ENCODE peak calls at places on chromosomes 1 and 21, in four cellular contexts. Q, S, U and V are unnamed samples.

GRCh38 chr1:170487503-170487902 is 44.5 kb upstream of the GORAB start:
- DNase-seq in Q (no peak), S (no peak), U (no peak), V (no peak)

GRCh38 chr1:105838071-105838470 is 1218.4 kb upstream of the PRMT6 start:
- DNase-seq in Q (no peak), S (no peak), U (no peak), V (no peak)

GRCh38 chr1:6519935-6520621 is 28.6 kb upstream of the PLEKHG5 start:
- DNase-seq in Q (no peak), S (no peak), U (no peak), V (peak)

GRCh38 chr1:54054438-54054749 is 986 bp downstream of the TCEANC2 start:
- DNase-seq in Q (no peak), S (no peak), U (no peak), V (no peak)

GRCh38 chr1:114214016-114214415 is 60.3 kb upstream of the SYT6 start:
- DNase-seq in Q (no peak), S (no peak), U (no peak), V (no peak)

GRCh38 chr21:36725793-36726386 is 27.0 kb downstream of the SIM2 start:
- DNase-seq in Q (no peak), S (no peak), U (no peak), V (no peak)

GRCh38 chr1:186806477-186806876 is 22.3 kb upstream of the PLA2G4A start:
- DNase-seq in Q (peak), S (no peak), U (no peak), V (no peak)

GRCh38 chr1:16017461-16018303 is at the start of gene HSPB7:
- DNase-seq in Q (peak), S (peak), U (no peak), V (no peak)

GRCh38 chr1:86776108-86776507 is 71.7 kb downstream of the SH3GLB1 start:
- DNase-seq in Q (no peak), S (no peak), U (no peak), V (no peak)

GRCh38 chr1:20693623-20694022 is 24.2 kb downstream of the KIF17 start:
- DNase-seq in Q (no peak), S (no peak), U (no peak), V (no peak)

GRCh38 chr1:15525043-15525958 is 1.3 kb upstream of the CASP9 start:
- DNase-seq in Q (no peak), S (no peak), U (no peak), V (no peak)

GRCh38 chr1:25246600-25247023 is 642 bp downstream of the RSRP1 start:
- DNase-seq in Q (peak), S (no peak), U (no peak), V (no peak)

GRCh38 chr1:24562625-24563024 is 6.7 kb downstream of the NCMAP start:
- DNase-seq in Q (no peak), S (no peak), U (no peak), V (no peak)

GRCh38 chr21:29077651-29078090 is 4.2 kb upstream of the CCT8 start:
- DNase-seq in Q (no peak), S (no peak), U (peak), V (no peak)

GRCh38 chr1:3669971-3670431 is 17.7 kb downstream of the TP73 start:
- DNase-seq in Q (no peak), S (peak), U (no peak), V (no peak)

GRCh38 chr1:208929575-208929974 is 653.9 kb upstream of the CAMK1G start:
- DNase-seq in Q (no peak), S (no peak), U (no peak), V (no peak)

GRCh38 chr1:37663426-37664000 is 28.8 kb upstream of the CDCA8 start:
- DNase-seq in Q (no peak), S (no peak), U (no peak), V (no peak)

GRCh38 chr1:170836146-170836545 is 99.2 kb upstream of the MROH9 start:
- DNase-seq in Q (no peak), S (no peak), U (no peak), V (no peak)

GRCh38 chr1:145805057-145805456 is 18.8 kb downstream of the RNF115 start:
- DNase-seq in Q (no peak), S (no peak), U (no peak), V (no peak)

GRCh38 chr21:41359289-41359688 is 2.5 kb upstream of the MX2 start:
- DNase-seq in Q (no peak), S (no peak), U (no peak), V (no peak)

GRCh38 chr1:223887724-223888428 is 42.1 kb upstream of the TP53BP2 start:
- DNase-seq in Q (no peak), S (no peak), U (no peak), V (no peak)

GRCh38 chr1:28796321-28797213 is 15.4 kb upstream of the OPRD1 start:
- DNase-seq in Q (peak), S (no peak), U (no peak), V (no peak)

GRCh38 chr1:85297855-85298629 is 21.6 kb upstream of the BCL10 start:
- DNase-seq in Q (no peak), S (no peak), U (peak), V (peak)

GRCh38 chr1:212012034-212012740 is 23.2 kb downstream of the INTS7 start:
- DNase-seq in Q (peak), S (peak), U (peak), V (peak)

GRCh38 chr1:183636334-183636682 is 725 bp upstream of the ARPC5 start:
- DNase-seq in Q (no peak), S (no peak), U (no peak), V (no peak)

GRCh38 chr21:14076143-14076806 is 134.5 kb downstream of the LIPI start:
- DNase-seq in Q (no peak), S (no peak), U (no peak), V (no peak)

GRCh38 chr1:109667452-109668122 is at the start of gene GSTM2:
- DNase-seq in Q (peak), S (peak), U (peak), V (peak)

GRCh38 chr1:186409091-186409490 is 33.5 kb downstream of the ODR4 start:
- DNase-seq in Q (no peak), S (no peak), U (no peak), V (no peak)